ENCODE peak calls at places on chromosomes 6 and 20, in five cellular contexts. K is heart right ventricle, L is NCI-H1092 treated with DMSO at 0.1 percent for 48 hours, V is HT-29, F is Calu3. U is an unnamed sample.

GRCh38 chr20:57707849-57708693 is 1.7 kb downstream of the PMEPA1 start:
- DNase-seq in K (no peak), V (peak; percentile 74), L (no peak), F (peak; percentile 69), U (no peak)

GRCh38 chr6:134703206-134703605 is 246.7 kb downstream of the ALDH8A1 start:
- DNase-seq in K (no peak), L (no peak), V (no peak), F (no peak), U (no peak)

GRCh38 chr6:168507730-168508129 is 66.7 kb downstream of the SMOC2 start:
- DNase-seq in F (no peak), V (no peak), L (no peak), K (no peak), U (no peak)

GRCh38 chr20:60624066-60624465 is 628.0 kb upstream of the CDH4 start:
- DNase-seq in V (no peak), F (no peak), L (no peak), K (no peak), U (no peak)

GRCh38 chr6:7833753-7834075 is 76.9 kb downstream of the TXNDC5 start:
- DNase-seq in L (no peak), F (no peak), K (no peak), V (no peak), U (no peak)

GRCh38 chr6:89952696-89953095 is 58.4 kb downstream of the GJA10 start:
- DNase-seq in V (no peak), L (no peak), F (no peak), K (no peak), U (peak; percentile 60)

GRCh38 chr20:22575087-22575721 is 9.2 kb downstream of the FOXA2 start:
- DNase-seq in F (no peak), V (no peak), K (no peak), L (peak; percentile 14), U (no peak)

GRCh38 chr6:7295916-7296315 is 17.1 kb downstream of the SSR1 start:
- DNase-seq in K (no peak), V (no peak), L (no peak), F (no peak), U (no peak)

GRCh38 chr6:147888374-147888773 is 379.9 kb downstream of the SAMD5 start:
- DNase-seq in K (no peak), L (no peak), F (no peak), V (no peak), U (no peak)

GRCh38 chr20:31542201-31542842 is 28.1 kb downstream of the HM13 start:
- DNase-seq in K (no peak), V (no peak), L (no peak), F (no peak), U (no peak)

U was measured in effector CD4-positive, alpha-beta T cell.